ENCODE peak calls at places on chromosome 16, in ten cellular contexts. N, Y, I, M, E, Q, Z, L, J and U are unnamed samples.
A peak's percentile ranks its signal among the peaks of the same experiment; 100 is the strongest.

GRCh38 chr16:54715011-54715410 is 215.7 kb upstream of the IRX5 start:
- DNase-seq in N (no peak), I (no peak), Y (no peak), L (no peak), Q (no peak), Z (no peak), M (no peak), E (no peak), J (no peak), U (no peak)

GRCh38 chr16:1691276-1691675 is 13.2 kb downstream of the JPT2 start:
- DNase-seq in E (no peak), L (no peak), Y (no peak), N (no peak), I (peak; percentile 40), J (no peak), Q (no peak), M (no peak), Z (no peak), U (no peak)

GRCh38 chr16:89633064-89633631 is 19.7 kb downstream of the DPEP1 start:
- DNase-seq in Z (no peak), Y (no peak), E (no peak), M (no peak), L (no peak), Q (peak; percentile 66), I (no peak), N (no peak), J (no peak), U (no peak)

GRCh38 chr16:12455287-12455798 is 348.3 kb downstream of the CPPED1 start:
- DNase-seq in N (no peak), E (peak; percentile 41), M (peak; percentile 56), Z (peak; percentile 72), J (peak; percentile 78), Q (peak; percentile 58), Y (peak; percentile 55), L (no peak), I (peak; percentile 83), U (peak; percentile 23)

GRCh38 chr16:83002351-83003334 is 375.9 kb downstream of the CDH13 start:
- DNase-seq in M (no peak), I (peak; percentile 61), Q (peak; percentile 34), J (peak; percentile 39), Y (no peak), L (no peak), N (no peak), E (peak; percentile 14), Z (no peak), U (no peak)

GRCh38 chr16:53949716-53950410 is 245.9 kb downstream of the FTO start:
- DNase-seq in L (no peak), J (peak; percentile 72), Z (no peak), Y (no peak), M (no peak), I (no peak), Q (no peak), E (peak; percentile 2), N (no peak), U (no peak)

GRCh38 chr16:31460582-31461002 is 1.3 kb downstream of the ARMC5 start:
- DNase-seq in E (peak; percentile 11), N (no peak), L (no peak), Q (no peak), I (peak; percentile 78), M (no peak), Y (no peak), J (peak; percentile 31), Z (no peak), U (no peak)

GRCh38 chr16:55462241-55462640 is 16.8 kb upstream of the MMP2 start:
- DNase-seq in Y (no peak), J (no peak), L (no peak), I (no peak), Z (no peak), N (no peak), E (no peak), M (no peak), Q (no peak), U (no peak)

GRCh38 chr16:16018705-16019104 is 69.3 kb downstream of the ABCC1 start:
- DNase-seq in J (no peak), N (no peak), E (no peak), L (no peak), Q (no peak), Y (no peak), I (no peak), Z (no peak), M (no peak), U (no peak)

GRCh38 chr16:57134982-57135381 is 42.6 kb downstream of the CPNE2 start:
- DNase-seq in Y (no peak), E (peak; percentile 83), N (no peak), Z (no peak), M (no peak), I (no peak), J (no peak), L (no peak), Q (no peak), U (no peak)

GRCh38 chr16:18013863-18014262 is 322.7 kb downstream of the NPIPA8 start:
- DNase-seq in L (no peak), E (no peak), J (no peak), Z (no peak), N (no peak), Y (no peak), Q (no peak), M (no peak), I (no peak), U (no peak)

GRCh38 chr16:46900464-46901235 is 16.5 kb downstream of the GPT2 start:
- DNase-seq in M (no peak), E (no peak), Q (no peak), Y (no peak), L (no peak), Z (peak; percentile 44), N (no peak), J (no peak), I (no peak), U (no peak)

GRCh38 chr16:66270333-66270927 is 96.1 kb upstream of the CDH5 start:
- DNase-seq in J (peak; percentile 75), N (no peak), M (peak; percentile 71), Y (peak; percentile 80), L (peak; percentile 10), Z (peak; percentile 80), E (peak; percentile 58), I (peak; percentile 65), Q (peak; percentile 83), U (peak; percentile 60)

GRCh38 chr16:86342161-86342560 is 168.2 kb upstream of the FOXF1 start:
- DNase-seq in I (no peak), L (no peak), Y (no peak), Z (no peak), M (no peak), E (no peak), N (no peak), Q (no peak), J (no peak), U (no peak)

GRCh38 chr16:58499615-58500328 is at the start of gene NDRG4:
- DNase-seq in Y (peak; percentile 62), Q (peak; percentile 78), Z (peak; percentile 84), N (no peak), E (peak; percentile 66), I (peak; percentile 81), L (no peak), J (peak; percentile 86), M (peak; percentile 68), U (peak; percentile 48)

GRCh38 chr16:55955845-55956244 is 80.7 kb upstream of the CES5A start:
- DNase-seq in L (no peak), M (peak; percentile 47), E (no peak), Y (no peak), N (no peak), J (no peak), Q (peak; percentile 30), Z (peak; percentile 23), I (no peak), U (no peak)

GRCh38 chr16:2154533-2155090 is 970 bp upstream of the TRAF7 start:
- DNase-seq in I (peak; percentile 36), Y (no peak), Z (no peak), L (no peak), Q (no peak), M (no peak), E (no peak), N (no peak), J (no peak), U (no peak)

GRCh38 chr16:55622930-55623561 is 32.7 kb upstream of the SLC6A2 start:
- DNase-seq in J (no peak), I (peak; percentile 15), Y (no peak), N (no peak), L (no peak), M (no peak), Z (no peak), E (no peak), Q (peak; percentile 47), U (no peak)

GRCh38 chr16:4486126-4486893 is 10.1 kb downstream of the HMOX2 start:
- DNase-seq in Y (no peak), L (no peak), Z (no peak), I (no peak), M (no peak), N (no peak), Q (no peak), J (no peak), E (no peak), U (no peak)

GRCh38 chr16:66429290-66429962 is 2.3 kb downstream of the BEAN1 start:
- DNase-seq in Q (no peak), Y (no peak), I (no peak), L (no peak), Z (no peak), N (no peak), J (no peak), M (no peak), E (no peak), U (no peak)

GRCh38 chr16:57091200-57091989 is 988 bp upstream of the CPNE2 start:
- DNase-seq in Z (peak; percentile 36), I (peak; percentile 58), L (no peak), N (peak; percentile 19), Q (peak; percentile 62), J (no peak), E (no peak), Y (peak; percentile 31), M (no peak), U (no peak)

GRCh38 chr16:25925466-25925865 is 233.7 kb downstream of the HS3ST4 start:
- DNase-seq in Z (no peak), Y (no peak), E (no peak), N (no peak), J (no peak), M (no peak), I (no peak), Q (no peak), L (no peak), U (no peak)

GRCh38 chr16:21161211-21161610 is 2.7 kb downstream of the LDAF1 start:
- DNase-seq in I (no peak), M (no peak), Z (no peak), N (no peak), L (no peak), Q (no peak), J (no peak), Y (no peak), E (no peak), U (no peak)

GRCh38 chr16:53911506-53911905 is 207.6 kb downstream of the FTO start:
- DNase-seq in Y (no peak), N (no peak), I (peak; percentile 20), Z (no peak), Q (no peak), J (no peak), M (no peak), E (no peak), L (no peak), U (no peak)